ENCODE peak calls at places on chromosomes 2 and 18, in four cellular contexts. J is upper lobe of right lung; T is PC-3; B is activated naive CD4-positive, alpha-beta T cell treated with anti-CD3 and anti-CD28 coated beads for 36 hours. X is an unnamed sample.

GRCh38 chr2:148410899-148411298 is 233.7 kb upstream of the EPC2 start:
- DNase-seq in T (no peak), J (no peak), B (no peak), X (no peak)

GRCh38 chr2:106561356-106561755 is 74.2 kb downstream of the CD8B2 start:
- DNase-seq in T (no peak), J (no peak), B (no peak), X (peak; percentile 80)

GRCh38 chr2:240593703-240594451 is 7.3 kb downstream of the CAPN10 start:
- DNase-seq in J (peak; percentile 61), T (no peak), B (no peak), X (peak; percentile 87)

GRCh38 chr2:20190862-20191713 is 33.8 kb downstream of the SDC1 start:
- DNase-seq in B (no peak), J (no peak), T (peak; percentile 43), X (no peak)

GRCh38 chr2:230218411-230218810 is 1.4 kb downstream of the SP110 start:
- DNase-seq in B (no peak), J (no peak), T (no peak), X (no peak)

GRCh38 chr2:163210430-163210918 is 371.9 kb upstream of the KCNH7 start:
- DNase-seq in J (no peak), B (no peak), T (peak; percentile 74), X (no peak)

GRCh38 chr2:6934758-6935638 is 17.8 kb downstream of the RNF144A start:
- DNase-seq in T (no peak), J (no peak), B (no peak), X (no peak)

GRCh38 chr2:165239230-165239629 is at the start of gene SCN2A:
- DNase-seq in B (no peak), J (no peak), T (peak; percentile 67), X (no peak)

GRCh38 chr2:579351-579886 is 97.8 kb downstream of the TMEM18 start:
- DNase-seq in T (peak; percentile 49), B (no peak), J (no peak), X (no peak)

GRCh38 chr18:36843784-36844183 is 14.9 kb downstream of the KIAA1328 start:
- DNase-seq in B (no peak), T (no peak), J (no peak), X (no peak)

GRCh38 chr2:41710944-41711343 is 336.9 kb upstream of the PKDCC start:
- DNase-seq in T (peak; percentile 13), B (no peak), J (no peak), X (no peak)

GRCh38 chr18:10752407-10752806 is 226.6 kb downstream of the NAPG start:
- DNase-seq in T (no peak), B (no peak), J (no peak), X (no peak)

GRCh38 chr2:173741715-173742114 is 223.5 kb downstream of the SP3 start:
- DNase-seq in T (peak; percentile 54), B (no peak), J (no peak), X (no peak)

GRCh38 chr2:3704647-3705046 is 1.3 kb downstream of the DCDC2C start:
- DNase-seq in J (no peak), T (no peak), B (no peak), X (no peak)

GRCh38 chr2:29073913-29074312 is 410 bp downstream of the PCARE start:
- DNase-seq in T (no peak), J (no peak), B (no peak), X (no peak)

GRCh38 chr2:128374711-128375413 is 56.2 kb upstream of the HS6ST1 start:
- DNase-seq in J (peak; percentile 64), B (no peak), T (no peak), X (no peak)

GRCh38 chr2:207067476-207067875 is 98.3 kb downstream of the KLF7 start:
- DNase-seq in J (no peak), B (no peak), T (no peak), X (no peak)

GRCh38 chr2:25912851-25913695 is 34.8 kb upstream of the ASXL2 start:
- DNase-seq in B (no peak), J (no peak), T (peak; percentile 8), X (no peak)

GRCh38 chr18:5175378-5175777 is 21.7 kb downstream of the AKAIN1 start:
- DNase-seq in J (no peak), T (no peak), B (no peak), X (no peak)

GRCh38 chr2:47087051-47087450 is 68.1 kb downstream of the STPG4 start:
- DNase-seq in J (no peak), T (no peak), B (no peak), X (no peak)

GRCh38 chr2:216078776-216079175 is 2.8 kb downstream of the PECR start:
- DNase-seq in T (no peak), J (no peak), B (no peak), X (no peak)

GRCh38 chr2:58601017-58601416 is 359.9 kb upstream of the FANCL start:
- DNase-seq in B (no peak), J (no peak), T (peak; percentile 92), X (no peak)

GRCh38 chr2:190849774-190850173 is 30.8 kb upstream of the GLS start:
- DNase-seq in T (peak; percentile 90), B (no peak), J (no peak), X (peak; percentile 37)

GRCh38 chr2:159454185-159454584 is 162.2 kb downstream of the BAZ2B start:
- DNase-seq in B (no peak), T (peak; percentile 57), J (no peak), X (no peak)

GRCh38 chr2:73092146-73092783 is 20.5 kb downstream of the RAB11FIP5 start:
- DNase-seq in B (no peak), T (no peak), J (no peak), X (no peak)

GRCh38 chr2:234865040-234865439 is 86.8 kb upstream of the SH3BP4 start:
- DNase-seq in B (no peak), J (no peak), T (no peak), X (no peak)

GRCh38 chr18:11002796-11003195 is 146.6 kb downstream of the PIEZO2 start:
- DNase-seq in J (no peak), T (no peak), B (no peak), X (no peak)

GRCh38 chr2:95121150-95121494 is 486 bp downstream of the MRPS5 start:
- DNase-seq in B (no peak), J (no peak), T (peak; percentile 28), X (no peak)